ENCODE peak calls at places on chromosomes 16 and 17, in six cellular contexts. M is GM06990; L is neuronal stem cell; I is IMR-90; V is cardiac muscle cell; S is CD8-positive, alpha-beta memory T cell. D is an unnamed sample. For H3K27me3, the result is how much of the 10 kb centered on the place peaks cover.

GRCh38 chr17:73255671-73256181 is 6.0 kb downstream of the CPSF4L start:
- DNase-seq in S (peak), L (peak), V (peak), M (peak), I (peak), D (peak)

GRCh38 chr17:40993856-40994255 is at the start of gene KRTAP3-3:
- DNase-seq in I (no peak), M (no peak), V (no peak), S (no peak), L (no peak), D (no peak)

GRCh38 chr17:2233441-2233947 is 70.1 kb downstream of the SMG6 start:
- DNase-seq in M (no peak), S (no peak), L (no peak), V (no peak), I (peak), D (no peak)

GRCh38 chr16:1489077-1489476 is 333 bp upstream of the PTX4 start:
- DNase-seq in I (no peak), V (no peak), L (no peak), S (no peak), M (no peak), D (no peak)

GRCh38 chr16:20675488-20676267 is 21.8 kb downstream of the ACSM1 start:
- DNase-seq in L (no peak), M (no peak), S (peak), I (no peak), V (peak), D (peak)

GRCh38 chr16:2533912-2534311 is 2.7 kb upstream of the CEMP1 start:
- DNase-seq in V (no peak), I (no peak), M (no peak), S (no peak), L (no peak), D (no peak)

GRCh38 chr17:50488880-50489279 is 10.2 kb downstream of the RSAD1 start:
- DNase-seq in V (no peak), L (no peak), I (no peak), M (no peak), S (no peak), D (no peak)

GRCh38 chr17:18963126-18964017 is 11.4 kb downstream of the SLC5A10 start:
- DNase-seq in M (peak), V (no peak), S (no peak), I (peak), L (no peak), D (no peak)

GRCh38 chr17:51711581-51711980 is 446.9 kb downstream of the CA10 start:
- DNase-seq in L (no peak), I (no peak), M (no peak), S (no peak), V (no peak), D (no peak)

GRCh38 chr17:82272495-82273326 is 789 bp downstream of the CSNK1D start:
- DNase-seq in V (peak), I (no peak), L (no peak), M (peak), S (peak), D (peak)

GRCh38 chr17:17671369-17672119 is 9.7 kb upstream of the RAI1 start:
- DNase-seq in M (no peak), V (no peak), I (no peak), S (no peak), L (no peak), D (no peak)

GRCh38 chr17:32629563-32630190 is 142.9 kb downstream of the CDK5R1 start:
- DNase-seq in S (no peak), I (no peak), L (no peak), M (no peak), V (no peak), D (no peak)

GRCh38 chr17:58337126-58337599 is 8.6 kb upstream of the TSPOAP1 start:
- DNase-seq in V (no peak), L (no peak), M (no peak), I (peak), S (peak), D (peak)

GRCh38 chr17:38893113-38893512 is 23.3 kb downstream of the LASP1 start:
- DNase-seq in V (no peak), I (no peak), L (no peak), M (no peak), S (no peak), D (no peak)

GRCh38 chr17:27586203-27586701 is 44.7 kb upstream of the LGALS9 start:
- DNase-seq in M (no peak), I (peak), L (no peak), V (no peak), S (no peak), D (no peak)

GRCh38 chr17:70780031-70780430 is 610.7 kb downstream of the KCNJ2 start:
- DNase-seq in I (peak), L (no peak), V (no peak), S (no peak), M (no peak), D (no peak)

GRCh38 chr16:10750793-10751192 is 7.2 kb downstream of the NUBP1 start:
- DNase-seq in M (no peak), V (peak), S (no peak), L (no peak), I (no peak), D (no peak)

GRCh38 chr17:49549691-49550678 is 25.7 kb upstream of the NXPH3 start:
- DNase-seq in I (no peak), V (no peak), L (no peak), S (no peak), M (no peak), D (no peak)

GRCh38 chr16:4260360-4260759 is 12.5 kb downstream of the TFAP4 start:
- DNase-seq in L (no peak), V (no peak), I (no peak), M (no peak), S (no peak), D (no peak)

GRCh38 chr16:84729716-84730320 is 30.0 kb downstream of the USP10 start:
- DNase-seq in V (no peak), S (no peak), M (no peak), L (no peak), I (peak), D (no peak)

GRCh38 chr16:65121870-65122723 is at the start of gene CDH11:
- DNase-seq in L (peak), I (peak), S (no peak), M (no peak), V (peak), D (no peak)
- H3K4me3 ChIP-seq in L (peak), I (peak), S (no peak), M (no peak), V (peak), D (no peak)

GRCh38 chr17:79226037-79226436 is 151.4 kb downstream of the ENGASE start:
- DNase-seq in L (no peak), S (no peak), I (no peak), V (no peak), M (no peak), D (no peak)
- H3K27me3 ChIP-seq in L (under half), S (under half), I (under half), V (under half), M (under half), D (under half)

GRCh38 chr17:78759203-78759968 is 22.7 kb downstream of the CYTH1 start:
- DNase-seq in V (no peak), L (no peak), S (peak), I (peak), M (no peak), D (peak)
- H3K4me3 ChIP-seq in V (no peak), L (no peak), S (peak), I (no peak), M (peak), D (peak)

GRCh38 chr16:54510619-54511018 is 224.0 kb upstream of the IRX3 start:
- DNase-seq in I (no peak), V (no peak), M (no peak), S (no peak), L (no peak), D (no peak)
- H3K27me3 ChIP-seq in I (under half), V (under half), M (under half), S (under half), L (under half), D (under half)

GRCh38 chr16:28126684-28127620 is 63.4 kb upstream of the GSG1L start:
- DNase-seq in I (no peak), S (no peak), V (no peak), L (no peak), M (no peak), D (no peak)
- H3K4me3 ChIP-seq in I (no peak), S (no peak), V (no peak), L (no peak), M (no peak), D (no peak)